ENCODE peak calls at places on chromosome 1, in eight cellular contexts. O, U, C, E, T, B, K and S are unnamed samples.

GRCh38 chr1:87632232-87632631 is 303.6 kb downstream of the LMO4 start:
- DNase-seq in O (no peak), C (no peak), B (no peak), T (peak; percentile 10), E (no peak), U (no peak), K (no peak), S (no peak)

GRCh38 chr1:45928486-45929205 is 125.2 kb downstream of the MAST2 start:
- DNase-seq in U (no peak), E (no peak), T (no peak), C (no peak), O (peak; percentile 66), B (no peak), K (no peak), S (no peak)

GRCh38 chr1:117541003-117541402 is 64.8 kb upstream of the TENT5C start:
- DNase-seq in T (no peak), C (no peak), U (no peak), E (no peak), K (no peak), B (no peak), O (no peak), S (no peak)

GRCh38 chr1:3518256-3518655 is 63.8 kb downstream of the ARHGEF16 start:
- DNase-seq in K (no peak), C (no peak), O (no peak), B (no peak), E (no peak), T (peak; percentile 46), U (no peak), S (no peak)

GRCh38 chr1:23639460-23639859 is 52.1 kb upstream of the RPL11 start:
- DNase-seq in O (no peak), B (no peak), U (no peak), C (peak; percentile 55), K (no peak), E (no peak), T (no peak), S (no peak)

GRCh38 chr1:193070395-193070753 is 11.0 kb downstream of the RO60 start:
- DNase-seq in T (no peak), O (no peak), E (no peak), B (no peak), K (no peak), U (no peak), C (peak; percentile 54), S (no peak)

GRCh38 chr1:242784074-242784473 is 259.6 kb upstream of the PLD5 start:
- DNase-seq in C (peak; percentile 75), O (no peak), T (no peak), B (no peak), U (no peak), E (no peak), K (no peak), S (no peak)

GRCh38 chr1:90823686-90824085 is 106.6 kb upstream of the BARHL2 start:
- DNase-seq in E (no peak), C (no peak), O (no peak), U (no peak), B (no peak), K (no peak), T (no peak), S (no peak)

GRCh38 chr1:74780600-74780999 is 47.6 kb downstream of the TYW3 start:
- DNase-seq in E (no peak), T (no peak), O (peak; percentile 4), C (no peak), U (no peak), K (no peak), B (no peak), S (no peak)

GRCh38 chr1:77543822-77544448 is 138.5 kb downstream of the ZZZ3 start:
- DNase-seq in K (no peak), O (peak; percentile 27), U (no peak), T (peak; percentile 78), E (no peak), B (no peak), C (no peak), S (no peak)

GRCh38 chr1:205620269-205620668 is 11.5 kb downstream of the ELK4 start:
- DNase-seq in O (no peak), E (no peak), B (no peak), C (no peak), U (no peak), K (no peak), T (no peak), S (no peak)

GRCh38 chr1:60160141-60160540 is 86.6 kb upstream of the C1orf87 start:
- DNase-seq in K (no peak), E (no peak), T (no peak), U (no peak), O (peak; percentile 67), B (no peak), C (no peak), S (no peak)

GRCh38 chr1:67882196-67882958 is 49.1 kb upstream of the GNG12 start:
- DNase-seq in O (no peak), U (no peak), K (no peak), B (no peak), E (no peak), T (no peak), C (no peak), S (no peak)

GRCh38 chr1:245863566-245864184 is 643.4 kb downstream of the SMYD3 start:
- DNase-seq in E (no peak), K (no peak), U (no peak), C (no peak), B (no peak), T (no peak), O (peak; percentile 95), S (no peak)

GRCh38 chr1:3170566-3171453 is 101.8 kb downstream of the PRDM16 start:
- DNase-seq in E (no peak), U (peak; percentile 88), K (no peak), O (peak; percentile 58), B (peak; percentile 85), T (no peak), C (no peak), S (peak; percentile 85)

GRCh38 chr1:49630156-49630555 is 393.6 kb downstream of the AGBL4 start:
- DNase-seq in O (no peak), C (no peak), T (peak; percentile 45), U (no peak), K (no peak), B (no peak), E (no peak), S (no peak)

GRCh38 chr1:221272940-221273339 is 393.7 kb downstream of the HLX start:
- DNase-seq in B (no peak), O (no peak), U (no peak), T (peak; percentile 68), E (no peak), K (no peak), C (no peak), S (no peak)

GRCh38 chr1:226640288-226640687 is 91.7 kb downstream of the STUM start:
- DNase-seq in B (no peak), C (no peak), U (no peak), E (peak; percentile 71), O (no peak), K (no peak), T (no peak), S (no peak)

GRCh38 chr1:182442333-182442732 is 7.6 kb upstream of the RGSL1 start:
- DNase-seq in U (no peak), E (no peak), C (no peak), K (no peak), B (no peak), T (no peak), O (no peak), S (no peak)

GRCh38 chr1:223707270-223708000 is 4.9 kb upstream of the CAPN2 start:
- DNase-seq in B (peak; percentile 46), E (no peak), U (no peak), K (no peak), T (peak; percentile 99), O (peak; percentile 100), C (no peak), S (peak; percentile 76)

GRCh38 chr1:78408830-78409229 is 81.9 kb upstream of the PTGFR start:
- DNase-seq in T (no peak), B (no peak), E (no peak), C (no peak), K (no peak), O (peak; percentile 25), U (no peak), S (no peak)

GRCh38 chr1:109251277-109252166 is 2.2 kb downstream of the CELSR2 start:
- DNase-seq in T (no peak), E (peak; percentile 66), U (no peak), K (no peak), O (no peak), B (no peak), C (no peak), S (peak; percentile 39)

GRCh38 chr1:109250454-109251276 is 1.3 kb downstream of the CELSR2 start:
- DNase-seq in K (no peak), U (no peak), E (peak; percentile 48), O (no peak), C (no peak), B (no peak), T (no peak), S (peak; percentile 52)

GRCh38 chr1:109252893-109253802 is 3.8 kb downstream of the CELSR2 start:
- DNase-seq in U (no peak), E (peak; percentile 73), T (no peak), C (peak; percentile 73), K (no peak), B (no peak), O (peak; percentile 42), S (peak; percentile 57)

GRCh38 chr1:109253803-109254620 is 4.7 kb downstream of the CELSR2 start:
- DNase-seq in B (no peak), E (peak; percentile 57), T (no peak), O (peak; percentile 48), U (peak; percentile 45), K (no peak), C (peak; percentile 56), S (no peak)

GRCh38 chr1:109252167-109252892 is 3.0 kb downstream of the CELSR2 start:
- DNase-seq in B (no peak), E (no peak), C (no peak), K (no peak), O (no peak), T (no peak), U (no peak), S (peak; percentile 61)
- TF ChIP-seq CTCF in B (no peak), E (no peak), C (no peak), K (no peak), O (no peak), T (no peak), U (no peak), S (no peak)

DNA sequence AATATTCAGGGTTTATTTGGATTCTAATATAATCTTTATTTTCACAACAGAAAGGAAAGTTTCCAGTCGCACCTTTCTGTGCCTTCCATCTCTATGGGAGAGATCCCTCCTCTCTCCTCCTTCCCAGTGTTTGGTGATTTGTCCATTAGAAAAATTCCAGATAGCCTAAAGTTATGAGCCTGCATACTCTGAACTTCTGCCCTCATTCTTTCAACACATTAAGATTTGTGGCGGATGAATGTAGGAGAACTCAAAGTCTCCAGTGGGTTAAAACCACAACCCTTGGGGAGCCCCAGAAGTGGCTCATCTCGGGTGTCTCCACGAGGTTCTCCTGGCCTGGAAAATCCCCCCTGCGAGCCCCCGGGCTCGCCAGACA is 3.6 kb downstream of the NHLH2 start:
- DNase-seq in C (no peak), B (no peak), K (no peak), O (no peak), T (no peak), U (no peak), E (no peak), S (no peak)
- H3K4me3 ChIP-seq in C (no peak overlapping the region), B (no peak overlapping the region), K (no peak overlapping the region), O (no peak overlapping the region), T (no peak overlapping the region), U (no peak overlapping the region), E (peak overlapping the region; percentile 62), S (peak overlapping the region; percentile 36)

GRCh38 chr1:214418380-214418779 is 133.0 kb downstream of the PTPN14 start:
- DNase-seq in E (no peak), T (no peak), O (no peak), U (no peak), K (no peak), B (no peak), C (no peak), S (no peak)
- H3K4me1 ChIP-seq in E (peaks cover 3% of the 10 kb centered on the region), T (peaks cover 20% of the 10 kb centered on the region), O (peaks cover 20% of the 10 kb centered on the region), U (peaks cover 10% of the 10 kb centered on the region), K (no peaks in the 10 kb centered on the region), B (peaks cover 43% of the 10 kb centered on the region), C (no peaks in the 10 kb centered on the region), S (peaks cover 11% of the 10 kb centered on the region)

GRCh38 chr1:157595356-157595755 is 2.5 kb downstream of the FCRL4 start:
- DNase-seq in C (peak; percentile 94), E (no peak), B (no peak), O (no peak), U (no peak), K (no peak), T (no peak), S (no peak)
- TF ChIP-seq CTCF in C (no peak), E (no peak), B (no peak), O (no peak), U (no peak), K (no peak), T (no peak), S (no peak)